ENCODE peak calls at places on chromosomes 5 and 9, in six cellular contexts. P, W, G, M, N and Y are unnamed samples.

GRCh38 chr5:100188339-100188738 is 346.8 kb upstream of the FAM174A start:
- DNase-seq in W (no peak), M (no peak), G (no peak), N (no peak), P (no peak), Y (no peak)

GRCh38 chr5:175809531-175810121 is 61.8 kb upstream of the CPLX2 start:
- DNase-seq in W (peak), G (no peak), N (no peak), M (no peak), P (no peak), Y (peak)

GRCh38 chr5:157253547-157253946 is 12.4 kb upstream of the CYFIP2 start:
- DNase-seq in M (peak), P (peak), W (peak), G (peak), N (no peak), Y (peak)

GRCh38 chr9:126157409-126157808 is 169.2 kb upstream of the MVB12B start:
- DNase-seq in N (no peak), P (no peak), M (no peak), W (no peak), G (no peak), Y (no peak)

GRCh38 chr9:21267806-21268657 is 28.2 kb upstream of the IFNA14 start:
- DNase-seq in P (no peak), M (no peak), W (no peak), N (no peak), G (no peak), Y (no peak)

GRCh38 chr5:6394429-6395101 is 16.2 kb upstream of the MED10 start:
- DNase-seq in W (no peak), N (no peak), P (no peak), G (no peak), M (no peak), Y (no peak)

GRCh38 chr9:129237195-129237611 is 59.1 kb upstream of the IER5L start:
- DNase-seq in G (no peak), M (peak), P (no peak), N (no peak), W (no peak), Y (no peak)

GRCh38 chr5:157944077-157944633 is 85.2 kb upstream of the CLINT1 start:
- DNase-seq in G (no peak), W (no peak), N (no peak), P (no peak), M (no peak), Y (no peak)

GRCh38 chr5:52491071-52491828 is 296.5 kb upstream of the ITGA1 start:
- DNase-seq in M (no peak), P (no peak), W (no peak), G (no peak), N (no peak), Y (no peak)

GRCh38 chr5:95080456-95080855 is 204.4 kb downstream of the MCTP1 start:
- DNase-seq in N (no peak), G (no peak), P (no peak), M (no peak), W (no peak), Y (no peak)

GRCh38 chr9:97365634-97366033 is 46.3 kb upstream of the TDRD7 start:
- DNase-seq in N (no peak), M (no peak), P (no peak), G (no peak), W (no peak), Y (no peak)

GRCh38 chr5:76660360-76660759 is 37.2 kb upstream of the F2RL2 start:
- DNase-seq in P (no peak), N (no peak), M (no peak), W (no peak), G (no peak), Y (no peak)

GRCh38 chr5:122699226-122699625 is 75.7 kb upstream of the SNX2 start:
- DNase-seq in M (no peak), P (no peak), G (no peak), N (no peak), W (no peak), Y (no peak)

GRCh38 chr9:32708480-32709150 is 73.1 kb upstream of the TAF1L start:
- DNase-seq in G (no peak), M (no peak), N (no peak), P (no peak), W (no peak), Y (no peak)

GRCh38 chr9:8400378-8400777 is 600.8 kb upstream of the DMAC1 start:
- DNase-seq in W (no peak), M (no peak), G (no peak), P (no peak), N (no peak), Y (no peak)

GRCh38 chr9:137070201-137070905 is at the start of gene SAPCD2:
- DNase-seq in G (peak), N (no peak), M (peak), W (peak), P (peak), Y (peak)

GRCh38 chr9:136512651-136513066 is 29.8 kb upstream of the SEC16A start:
- DNase-seq in G (no peak), N (no peak), P (peak), W (no peak), M (peak), Y (no peak)

GRCh38 chr9:115939065-115939765 is 214.4 kb upstream of the PAPPA start:
- DNase-seq in G (no peak), M (no peak), P (no peak), W (no peak), N (no peak), Y (no peak)

GRCh38 chr5:88488566-88488965 is 219.9 kb upstream of the TMEM161B start:
- DNase-seq in M (no peak), W (no peak), N (no peak), G (no peak), P (no peak), Y (no peak)

GRCh38 chr5:54930736-54931135 is 54.7 kb downstream of the ESM1 start:
- DNase-seq in N (no peak), M (no peak), P (no peak), W (no peak), G (no peak), Y (no peak)

GRCh38 chr9:129498451-129499376 is 122.2 kb downstream of the C9orf50 start:
- DNase-seq in P (no peak), W (no peak), N (no peak), M (no peak), G (no peak), Y (no peak)

DNA sequence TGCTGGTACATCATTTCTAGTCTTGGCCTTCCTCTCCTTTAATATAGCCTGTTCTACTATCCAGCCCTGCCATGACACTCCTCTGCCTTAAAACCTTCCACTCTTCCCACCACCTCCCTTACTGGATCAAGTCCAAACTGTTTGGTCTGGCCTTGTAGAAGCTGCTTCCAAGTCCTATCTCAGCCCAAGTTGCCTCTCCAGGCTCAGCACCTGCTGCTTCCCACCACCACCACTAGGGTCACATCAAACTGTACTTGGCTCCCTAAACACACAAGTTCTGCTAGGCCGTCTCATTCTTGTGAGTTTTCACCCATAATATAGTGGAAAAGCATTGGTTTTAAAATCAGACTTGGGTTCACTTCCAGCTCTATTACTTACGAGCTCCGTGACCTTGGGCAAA is 1.4 kb downstream of the NDUFA8 start:
- DNase-seq in N (no peak), G (no peak), P (peak), W (peak), M (peak), Y (peak)
- TF ChIP-seq JUND in N (no peak), G (no peak), P (no peak), W (no peak), M (no peak), Y (no peak)

DNA sequence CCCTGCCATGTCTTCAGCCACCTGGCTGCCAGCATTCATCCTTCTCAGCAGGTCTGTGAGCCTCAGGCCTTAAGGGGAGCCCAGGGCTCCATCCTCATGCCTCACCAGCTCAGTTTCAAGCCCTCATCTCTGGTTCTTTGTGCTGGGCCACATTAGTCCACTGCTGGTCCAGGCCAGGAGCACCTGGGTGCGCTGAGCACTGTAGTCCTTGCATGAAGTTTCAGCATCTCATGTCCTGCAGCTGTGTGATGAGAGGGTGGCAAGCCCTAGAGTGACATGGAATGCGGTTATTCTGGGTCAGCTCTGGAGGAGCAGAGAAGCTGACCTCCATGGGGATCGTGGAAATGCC is 42.7 kb downstream of the COL5A1 start:
- DNase-seq in N (no peak), W (no peak), P (no peak), G (no peak), M (no peak), Y (no peak)
- TF ChIP-seq SIN3A in N (no peak), W (no peak), P (no peak), G (no peak), M (no peak), Y (no peak)

DNA sequence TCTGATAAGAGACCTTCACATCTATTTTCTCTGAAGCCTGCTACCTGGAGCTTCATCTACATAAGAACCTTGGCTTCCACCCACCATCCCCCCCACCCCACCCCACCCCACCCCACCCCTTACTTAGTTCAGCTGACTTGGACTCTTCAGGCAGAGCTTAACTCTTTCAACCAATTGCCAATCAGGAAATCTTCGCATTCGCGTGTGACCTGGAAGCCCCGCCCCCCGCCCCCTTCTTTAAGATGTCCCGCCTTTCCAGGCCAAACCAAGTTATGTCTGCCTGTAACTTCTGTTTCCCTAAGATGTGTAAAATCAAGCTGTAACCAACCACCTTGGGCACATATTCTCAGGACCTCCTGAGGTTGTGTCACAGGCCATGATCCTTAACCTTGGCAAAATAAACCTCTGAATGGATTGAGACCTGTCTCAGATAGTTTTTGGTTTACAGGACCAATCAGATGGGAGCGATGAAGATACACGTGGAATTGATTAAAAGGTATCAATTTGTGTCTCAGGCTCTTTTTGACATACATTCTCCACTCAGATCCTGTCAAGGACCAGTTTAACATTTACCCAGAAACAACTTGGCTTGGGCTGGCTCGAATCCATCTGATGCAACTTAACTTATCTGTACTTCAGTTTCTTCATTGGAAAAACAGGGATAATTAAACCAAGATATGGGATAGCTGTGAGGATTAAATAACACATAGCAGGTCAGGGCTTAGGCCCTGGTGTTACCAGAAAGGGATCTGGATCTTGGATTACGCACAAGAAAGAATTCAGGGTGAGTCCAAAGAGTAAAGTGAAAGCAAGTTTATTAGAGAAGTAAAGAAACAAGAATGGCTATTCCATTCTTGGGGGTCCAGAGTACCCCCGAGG is 43.6 kb downstream of the GALNT12 start:
- DNase-seq in G (no peak), M (peak), P (no peak), N (no peak), W (no peak), Y (no peak)
- TF ChIP-seq MAX in G (no peak), M (no peak), P (no peak), N (no peak), W (no peak), Y (no peak)

GRCh38 chr5:173670130-173670591 is 53.7 kb upstream of the BOD1 start:
- DNase-seq in N (no peak), G (no peak), M (no peak), W (no peak), P (no peak), Y (no peak)

GRCh38 chr5:173670791-173671120 is 54.3 kb upstream of the BOD1 start:
- DNase-seq in G (no peak), P (peak), W (no peak), M (no peak), N (no peak), Y (no peak)

GRCh38 chr5:173669483-173669882 is 53.0 kb upstream of the BOD1 start:
- DNase-seq in N (no peak), P (no peak), M (no peak), W (no peak), G (no peak), Y (no peak)

GRCh38 chr5:173672891-173673290 is 56.4 kb upstream of the BOD1 start:
- DNase-seq in W (no peak), M (no peak), G (no peak), N (no peak), P (no peak), Y (no peak)

GRCh38 chr5:173671121-173671949 is 54.9 kb upstream of the BOD1 start:
- DNase-seq in M (no peak), W (peak), G (no peak), N (no peak), P (no peak), Y (no peak)
- TF ChIP-seq JUND in M (peak), W (no peak), G (no peak), N (no peak), P (no peak), Y (no peak)

GRCh38 chr9:114450181-114450580 is 55.1 kb downstream of the WHRN start:
- DNase-seq in N (no peak), M (no peak), W (no peak), G (no peak), P (no peak), Y (no peak)
- TF ChIP-seq SIN3A in N (no peak), M (no peak), W (no peak), G (no peak), P (no peak), Y (no peak)